ENCODE peak calls at places on chromosomes 5 and 9, in seven cellular contexts. X is prostate gland, Z is suprapubic skin, A is HCT116, J is H1, O is GM12878, P is Panc1. V is an unnamed sample.

GRCh38 chr5:171770153-171770552 is 15.5 kb upstream of the SMIM23 start:
- DNase-seq in P (no peak), O (no peak), A (no peak), J (no peak), Z (no peak), X (no peak), V (no peak)

GRCh38 chr9:128600111-128600510 is 47.7 kb downstream of the SPTAN1 start:
- DNase-seq in J (no peak), P (no peak), X (no peak), A (no peak), O (no peak), Z (no peak), V (no peak)

GRCh38 chr9:98230789-98231188 is 24.7 kb downstream of the TBC1D2 start:
- DNase-seq in Z (no peak), A (no peak), J (no peak), O (peak; percentile 2), X (no peak), P (no peak), V (no peak)

GRCh38 chr9:117094493-117094892 is 320.4 kb downstream of the ASTN2 start:
- DNase-seq in A (no peak), Z (no peak), P (no peak), O (no peak), X (no peak), J (no peak), V (no peak)

GRCh38 chr5:96752341-96753016 is 55.3 kb downstream of the ERAP1 start:
- DNase-seq in Z (no peak), O (no peak), P (peak; percentile 36), J (no peak), A (peak; percentile 36), X (peak; percentile 52), V (no peak)

GRCh38 chr5:138844812-138845513 is 30.2 kb downstream of the LRRTM2 start:
- DNase-seq in A (no peak), J (no peak), X (peak; percentile 58), P (no peak), Z (no peak), O (no peak), V (no peak)

GRCh38 chr9:107975426-107976010 is 485.9 kb upstream of the KLF4 start:
- DNase-seq in J (no peak), Z (no peak), O (no peak), X (peak; percentile 12), P (no peak), A (no peak), V (no peak)

GRCh38 chr5:53926026-53926425 is 365.6 kb downstream of the NDUFS4 start:
- DNase-seq in J (no peak), O (no peak), Z (no peak), X (no peak), A (no peak), P (no peak), V (no peak)

GRCh38 chr5:82939326-82939725 is 137.9 kb downstream of the TMEM167A start:
- DNase-seq in X (no peak), P (no peak), A (no peak), Z (no peak), J (no peak), O (no peak), V (no peak)

GRCh38 chr9:115126406-115126805 is 8.4 kb upstream of the TNC start:
- DNase-seq in X (no peak), J (no peak), O (no peak), A (no peak), P (no peak), Z (no peak), V (no peak)

GRCh38 chr9:91424403-91425176 is 958 bp upstream of the NFIL3 start:
- DNase-seq in Z (peak; percentile 96), P (no peak), O (no peak), A (no peak), X (peak; percentile 83), J (no peak), V (peak; percentile 83)

GRCh38 chr9:16516887-16517286 is 353.6 kb downstream of the BNC2 start:
- DNase-seq in X (no peak), P (no peak), J (no peak), O (no peak), A (no peak), Z (no peak), V (no peak)

GRCh38 chr9:121886759-121887485 is 206.2 kb downstream of the TTLL11 start:
- DNase-seq in P (no peak), J (no peak), O (no peak), X (peak; percentile 79), Z (peak; percentile 29), A (no peak), V (no peak)

GRCh38 chr9:37163299-37163698 is 42.9 kb downstream of the ZCCHC7 start:
- DNase-seq in Z (no peak), P (no peak), A (no peak), J (no peak), X (no peak), O (no peak), V (no peak)

GRCh38 chr5:57173026-57173317 is 887 bp upstream of the GPBP1 start:
- DNase-seq in Z (no peak), J (no peak), P (no peak), A (no peak), O (no peak), X (no peak), V (peak; percentile 56)

GRCh38 chr5:57172466-57172961 is 1.3 kb upstream of the GPBP1 start:
- DNase-seq in A (no peak), X (no peak), O (no peak), J (no peak), P (no peak), Z (no peak), V (no peak)

GRCh38 chr5:57174128-57174849 is 430 bp downstream of the GPBP1 start:
- DNase-seq in Z (no peak), A (no peak), X (no peak), J (no peak), O (no peak), P (no peak), V (peak; percentile 54)

GRCh38 chr5:57173318-57174127 is at the start of gene GPBP1:
- DNase-seq in O (peak; percentile 94), A (peak; percentile 97), X (peak; percentile 99), J (peak; percentile 91), Z (peak; percentile 99), P (peak; percentile 93), V (peak; percentile 98)

GRCh38 chr5:57171818-57172465 is 1.9 kb upstream of the GPBP1 start:
- DNase-seq in J (no peak), X (no peak), A (no peak), O (no peak), P (no peak), Z (no peak), V (no peak)
- H3K4me3 ChIP-seq in J (peak overlapping the region; percentile 94), X (peak overlapping the region; percentile 99), A (peak overlapping the region; percentile 98), O (peak overlapping the region; percentile 87), P (peak overlapping the region; percentile 98), Z (peak overlapping the region; percentile 99), V (peak overlapping the region; percentile 83)

DNA sequence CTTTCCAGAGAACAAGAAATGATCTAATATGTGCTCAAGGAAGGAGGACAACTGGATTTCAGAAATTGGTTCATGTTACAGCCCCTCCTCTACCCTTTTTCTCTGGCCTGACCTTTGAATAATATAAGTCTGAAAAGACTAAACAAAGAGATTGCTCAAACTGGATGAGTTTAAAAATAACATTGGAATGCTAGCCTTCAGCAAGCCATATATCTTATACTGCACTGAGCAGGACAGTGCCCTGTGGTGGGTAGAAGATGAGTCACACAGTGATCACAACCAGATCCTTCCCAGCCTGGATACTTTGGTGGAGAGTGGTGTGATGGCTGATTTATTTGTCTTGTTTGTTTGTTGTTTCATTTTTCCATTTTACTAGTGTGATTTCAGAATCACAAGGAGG is 13.2 kb downstream of the PALM2AKAP2 start:
- DNase-seq in A (no peak), O (no peak), Z (no peak), X (no peak), P (no peak), J (no peak), V (no peak)
- TF ChIP-seq POLR2AphosphoS5 in A (no peak), O (no peak), Z (peak; percentile 42), X (no peak), P (no peak), J (no peak), V (no peak)

GRCh38 chr9:109050444-109050843 is 37.1 kb upstream of the CTNNAL1 start:
- DNase-seq in Z (no peak), O (no peak), A (no peak), P (no peak), J (no peak), X (no peak), V (no peak)

GRCh38 chr9:109048822-109049221 is 35.5 kb upstream of the CTNNAL1 start:
- DNase-seq in O (no peak), P (no peak), J (no peak), Z (no peak), A (no peak), X (no peak), V (no peak)

GRCh38 chr9:109047259-109047658 is 34.0 kb upstream of the CTNNAL1 start:
- DNase-seq in Z (no peak), X (no peak), P (no peak), J (no peak), O (no peak), A (no peak), V (no peak)

GRCh38 chr9:109051733-109052132 is 38.4 kb upstream of the CTNNAL1 start:
- DNase-seq in Z (no peak), O (no peak), A (no peak), X (no peak), P (no peak), J (no peak), V (no peak)

DNA sequence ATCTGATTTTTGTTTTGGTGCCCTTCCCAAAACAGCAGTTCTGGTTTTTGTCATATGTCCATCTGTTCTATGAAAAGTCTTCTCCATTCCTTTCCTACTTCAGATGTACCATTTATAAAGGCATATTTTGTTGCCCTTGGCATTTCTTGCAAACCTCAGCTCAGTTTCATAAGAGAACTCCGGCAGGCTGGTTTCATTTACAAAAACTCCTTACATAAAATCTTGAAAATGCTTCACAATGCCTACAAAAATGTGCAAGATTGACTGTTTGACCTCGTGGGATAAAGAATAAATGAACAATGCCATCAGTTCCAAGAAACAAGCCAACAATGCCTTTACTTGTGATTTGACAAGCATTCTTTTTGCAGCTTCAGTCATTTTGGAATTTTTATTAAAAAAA is 39.1 kb upstream of the CTNNAL1 start:
- DNase-seq in P (no peak), O (no peak), X (no peak), A (no peak), Z (no peak), J (no peak), V (no peak)
- H3K4me1 ChIP-seq in P (no peaks in the 10 kb centered on the region), O (no peaks in the 10 kb centered on the region), X (no peaks in the 10 kb centered on the region), A (no peaks in the 10 kb centered on the region), Z (no peaks in the 10 kb centered on the region), J (peaks cover 6% of the 10 kb centered on the region), V (no peaks in the 10 kb centered on the region)

GRCh38 chr5:41841325-41841724 is 28.9 kb downstream of the OXCT1 start:
- DNase-seq in O (no peak), P (no peak), Z (no peak), A (no peak), J (no peak), X (no peak), V (no peak)

GRCh38 chr5:41844502-41844901 is 25.7 kb downstream of the OXCT1 start:
- DNase-seq in A (no peak), O (no peak), P (no peak), J (no peak), X (no peak), Z (no peak), V (no peak)

GRCh38 chr5:41843456-41844112 is 26.6 kb downstream of the OXCT1 start:
- DNase-seq in X (peak; percentile 23), P (no peak), J (no peak), Z (no peak), O (no peak), A (peak; percentile 37), V (no peak)

DNA sequence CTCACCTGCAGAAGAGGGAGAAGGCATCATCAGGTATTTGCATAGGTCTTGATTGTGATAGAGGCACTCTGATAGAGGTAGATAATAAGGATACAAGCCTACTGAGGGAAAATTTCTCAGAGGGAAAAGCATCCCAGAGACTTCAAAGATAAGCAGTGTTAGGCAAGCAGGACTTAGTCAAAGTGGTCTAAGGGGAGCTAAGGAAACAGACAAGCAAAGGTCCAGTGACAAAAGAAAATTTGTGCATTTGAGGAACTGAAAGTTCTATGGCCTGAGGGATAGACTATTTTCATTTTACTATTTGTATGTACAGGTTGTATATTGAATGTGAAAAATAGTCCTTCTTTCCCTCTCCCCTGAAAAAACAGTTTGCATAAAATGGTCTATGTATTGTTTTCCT is 27.4 kb downstream of the OXCT1 start:
- DNase-seq in P (no peak), X (no peak), Z (no peak), A (no peak), J (no peak), O (peak; percentile 46), V (no peak)
- H3K4me3 ChIP-seq in P (no peak overlapping the region), X (no peak overlapping the region), Z (no peak overlapping the region), A (no peak overlapping the region), J (no peak overlapping the region), O (no peak overlapping the region), V (no peak overlapping the region)